ENCODE peak calls at places on chromosomes 13 and 19, in seven cellular contexts. V is stomach, J is heart left ventricle, G is fibroblast of lung, F is SK-N-SH, R is thoracic aorta, H is pancreas. C is an unnamed sample. For H3K27me3 and H3K4me1, the result is how much of the 10 kb centered on the place peaks cover.

GRCh38 chr19:47157455-47158321 is 27.1 kb downstream of the SAE1 start:
- DNase-seq in V (peak), J (peak), G (peak), F (no peak), R (peak), H (no peak), C (peak)

GRCh38 chr19:3536429-3537100 is 2.4 kb upstream of the TEKTIP1 start:
- DNase-seq in V (no peak), J (no peak), G (no peak), F (peak), R (no peak), H (no peak), C (no peak)

GRCh38 chr19:58037927-58038687 is 4.3 kb downstream of the ZSCAN1 start:
- DNase-seq in V (no peak), J (no peak), G (no peak), F (no peak), R (no peak), H (no peak), C (no peak)

GRCh38 chr13:24777171-24777570 is 13.2 kb downstream of the RNF17 start:
- DNase-seq in V (no peak), J (no peak), G (no peak), F (no peak), R (no peak), H (no peak), C (peak)

GRCh38 chr19:48997972-48998371 is 4.3 kb downstream of the RUVBL2 start:
- DNase-seq in V (peak), J (no peak), G (peak), F (peak), R (no peak), H (no peak), C (no peak)

GRCh38 chr19:19655051-19655594 is 8.4 kb downstream of the ATP13A1 start:
- DNase-seq in V (no peak), J (no peak), G (no peak), F (peak), R (no peak), H (peak), C (no peak)

GRCh38 chr13:29716493-29716892 is 121.0 kb upstream of the SLC7A1 start:
- DNase-seq in V (no peak), J (no peak), G (no peak), F (no peak), R (no peak), H (no peak), C (no peak)

GRCh38 chr19:29785955-29786589 is 25.7 kb upstream of the CCNE1 start:
- DNase-seq in V (no peak), J (no peak), G (no peak), F (no peak), R (no peak), H (no peak), C (no peak)

GRCh38 chr19:18847516-18848463 is 16.0 kb downstream of the UPF1 start:
- DNase-seq in V (no peak), J (peak), G (peak), F (peak), R (no peak), H (peak), C (no peak)

GRCh38 chr13:74135306-74136088 is 1.3 kb upstream of the KLF12 start:
- DNase-seq in V (peak), J (peak), G (peak), F (peak), R (peak), H (peak), C (no peak)

GRCh38 chr19:40803857-40804782 is 5.1 kb downstream of the EGLN2 start:
- DNase-seq in V (peak), J (peak), G (no peak), F (no peak), R (no peak), H (peak), C (no peak)

GRCh38 chr13:50366488-50367174 is 351.4 kb downstream of the KCNRG start:
- DNase-seq in V (no peak), J (no peak), G (no peak), F (peak), R (no peak), H (no peak), C (no peak)

GRCh38 chr19:17109300-17109699 is 33.7 kb downstream of the MYO9B start:
- DNase-seq in V (no peak), J (no peak), G (no peak), F (no peak), R (no peak), H (no peak), C (no peak)

GRCh38 chr19:8017808-8018207 is 12.4 kb upstream of the ELAVL1 start:
- DNase-seq in V (no peak), J (no peak), G (no peak), F (no peak), R (no peak), H (no peak), C (no peak)

GRCh38 chr13:21149568-21149967 is 26.8 kb downstream of the SKA3 start:
- DNase-seq in V (no peak), J (no peak), G (no peak), F (no peak), R (no peak), H (no peak), C (no peak)

GRCh38 chr13:28442872-28443271 is 52.1 kb downstream of the FLT1 start:
- DNase-seq in V (no peak), J (no peak), G (no peak), F (no peak), R (no peak), H (no peak), C (no peak)

GRCh38 chr19:4974855-4975469 is 6.0 kb downstream of the KDM4B start:
- DNase-seq in V (no peak), J (no peak), G (no peak), F (no peak), R (no peak), H (no peak), C (no peak)

GRCh38 chr19:10333758-10334339 is 520 bp upstream of the RAVER1 start:
- DNase-seq in V (no peak), J (no peak), G (no peak), F (no peak), R (no peak), H (no peak), C (peak)

GRCh38 chr19:19595171-19595701 is 23.3 kb downstream of the PBX4 start:
- DNase-seq in V (peak), J (no peak), G (peak), F (peak), R (no peak), H (no peak), C (peak)

GRCh38 chr13:21674271-21675009 is 3.6 kb downstream of the FGF9 start:
- DNase-seq in V (no peak), J (peak), G (no peak), F (peak), R (no peak), H (peak), C (no peak)

GRCh38 chr19:11624064-11624463 is 26.8 kb downstream of the ZNF627 start:
- DNase-seq in V (no peak), J (no peak), G (peak), F (no peak), R (no peak), H (no peak), C (no peak)

GRCh38 chr19:35114656-35115537 is 726 bp upstream of the FXYD3 start:
- DNase-seq in V (peak), J (peak), G (peak), F (peak), R (no peak), H (no peak), C (peak)

GRCh38 chr19:39475748-39476147 is 4.9 kb upstream of the TIMM50 start:
- DNase-seq in V (no peak), J (no peak), G (no peak), F (no peak), R (no peak), H (no peak), C (no peak)

GRCh38 chr13:22012676-22013075 is 341.8 kb downstream of the FGF9 start:
- DNase-seq in V (no peak), J (no peak), G (no peak), F (no peak), R (no peak), H (no peak), C (no peak)

GRCh38 chr13:21234537-21234936 is 58.1 kb downstream of the MRPL57 start:
- DNase-seq in V (no peak), J (no peak), G (no peak), F (peak), R (no peak), H (no peak), C (peak)

GRCh38 chr13:111114362-111115050 is 604 bp upstream of the ARHGEF7 start:
- DNase-seq in V (no peak), J (peak), G (peak), F (peak), R (peak), H (peak), C (no peak)

GRCh38 chr19:33748231-33748630 is 48.4 kb upstream of the KCTD15 start:
- DNase-seq in V (no peak), J (no peak), G (no peak), F (no peak), R (no peak), H (no peak), C (no peak)

GRCh38 chr19:16588089-16588823 is 16.0 kb upstream of the SLC35E1 start:
- DNase-seq in V (no peak), J (no peak), G (peak), F (peak), R (no peak), H (peak), C (no peak)

GRCh38 chr19:17950310-17951150 is 16.4 kb upstream of the KCNN1 start:
- DNase-seq in V (no peak), J (no peak), G (no peak), F (no peak), R (no peak), H (no peak), C (no peak)

GRCh38 chr13:113886561-113887112 is 22.8 kb upstream of the GAS6 start:
- DNase-seq in V (no peak), J (no peak), G (no peak), F (no peak), R (no peak), H (no peak), C (no peak)

GRCh38 chr13:105804561-105805190 is 730.8 kb downstream of the EFNB2 start:
- DNase-seq in V (no peak), J (no peak), G (peak), F (no peak), R (no peak), H (no peak), C (peak)

GRCh38 chr19:46898731-46899130 is 37.9 kb downstream of the ARHGAP35 start:
- DNase-seq in V (no peak), J (no peak), G (peak), F (no peak), R (no peak), H (no peak), C (peak)

GRCh38 chr13:66138172-66138811 is 1091.8 kb downstream of the PCDH9 start:
- DNase-seq in V (no peak), J (no peak), G (no peak), F (no peak), R (no peak), H (no peak), C (no peak)

GRCh38 chr19:21321996-21322395 is 7.2 kb downstream of the ZNF708 start:
- DNase-seq in V (no peak), J (no peak), G (no peak), F (no peak), R (no peak), H (no peak), C (peak)

GRCh38 chr13:79393564-79394249 is 12.3 kb downstream of the RBM26 start:
- DNase-seq in V (peak), J (no peak), G (no peak), F (no peak), R (no peak), H (no peak), C (no peak)

GRCh38 chr19:29804493-29804892 is 7.3 kb upstream of the CCNE1 start:
- DNase-seq in V (no peak), J (no peak), G (no peak), F (no peak), R (no peak), H (no peak), C (no peak)

GRCh38 chr13:30934381-30934780 is 1.9 kb downstream of the TEX26 start:
- DNase-seq in V (no peak), J (no peak), G (no peak), F (no peak), R (no peak), H (peak), C (no peak)

GRCh38 chr13:30934803-30935202 is 2.3 kb downstream of the TEX26 start:
- DNase-seq in V (no peak), J (no peak), G (no peak), F (no peak), R (no peak), H (no peak), C (no peak)

GRCh38 chr13:30933334-30933681 is 852 bp downstream of the TEX26 start:
- DNase-seq in V (no peak), J (no peak), G (no peak), F (no peak), R (no peak), H (no peak), C (no peak)

GRCh38 chr13:30928971-30929370 is 3.5 kb upstream of the TEX26 start:
- DNase-seq in V (no peak), J (no peak), G (no peak), F (no peak), R (no peak), H (no peak), C (peak)

GRCh38 chr13:30932481-30933333 is at the start of gene TEX26:
- DNase-seq in V (no peak), J (no peak), G (peak), F (no peak), R (no peak), H (no peak), C (no peak)
- TF ChIP-seq CTCF in V (no peak), J (no peak), G (no peak), F (no peak), R (peak), H (no peak), C (no peak)

GRCh38 chr13:99971576-99972189 is at the start of gene ZIC5:
- DNase-seq in V (no peak), J (no peak), G (no peak), F (peak), R (no peak), H (peak), C (no peak)

GRCh38 chr13:99973163-99973785 is 1.7 kb upstream of the ZIC5 start:
- DNase-seq in V (no peak), J (no peak), G (no peak), F (peak), R (no peak), H (no peak), C (no peak)

GRCh38 chr13:99970761-99971575 is 599 bp downstream of the ZIC5 start:
- DNase-seq in V (no peak), J (no peak), G (no peak), F (peak), R (no peak), H (peak), C (no peak)

GRCh38 chr13:99973786-99974185 is 2.2 kb upstream of the ZIC5 start:
- DNase-seq in V (no peak), J (no peak), G (no peak), F (no peak), R (no peak), H (no peak), C (no peak)

GRCh38 chr13:99972190-99972731 is 694 bp upstream of the ZIC5 start:
- DNase-seq in V (no peak), J (no peak), G (no peak), F (peak), R (no peak), H (no peak), C (no peak)
- H3K27me3 ChIP-seq in V (half or more), J (half or more), G (half or more), F (half or more), R (half or more), H (under half), C (half or more)

GRCh38 chr19:1129535-1129934 is 25.7 kb downstream of the GPX4 start:
- DNase-seq in V (no peak), J (no peak), G (no peak), F (no peak), R (no peak), H (peak), C (no peak)
- H3K4me1 ChIP-seq in V (under half), J (under half), G (under half), F (under half), R (half or more), H (under half), C (under half)

DNA sequence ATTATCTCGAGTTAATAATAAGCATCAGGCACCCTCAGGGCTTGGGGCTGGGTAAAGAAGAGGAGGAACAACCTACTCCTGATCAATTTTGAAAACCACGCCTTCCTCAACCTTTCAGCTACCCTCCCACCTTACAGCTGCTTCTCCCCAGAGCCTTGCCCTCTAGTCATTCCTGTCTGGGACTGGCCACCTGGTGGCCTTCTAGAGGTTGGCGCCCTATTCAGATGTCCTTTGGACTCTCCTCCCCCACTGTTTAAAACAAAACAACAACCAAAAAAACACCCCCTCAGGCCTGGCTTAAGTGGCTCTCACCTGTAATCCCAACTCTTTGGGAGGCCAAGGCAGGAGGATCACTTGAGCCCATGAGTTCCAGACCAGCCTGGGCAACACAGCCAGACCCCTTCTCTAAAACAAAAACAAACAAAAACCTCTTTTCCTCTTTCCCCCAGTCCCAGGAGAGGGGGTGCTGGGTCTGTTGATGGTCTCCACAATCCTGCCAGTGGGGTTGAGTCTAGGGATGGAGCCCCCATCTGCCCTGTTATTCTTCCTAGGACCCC is 62.3 kb downstream of the CCDC70 start:
- DNase-seq in V (peak), J (peak), G (no peak), F (peak), R (no peak), H (no peak), C (no peak)
- TF ChIP-seq CTCF in V (no peak), J (no peak), G (no peak), F (peak), R (no peak), H (no peak), C (peak)

DNA sequence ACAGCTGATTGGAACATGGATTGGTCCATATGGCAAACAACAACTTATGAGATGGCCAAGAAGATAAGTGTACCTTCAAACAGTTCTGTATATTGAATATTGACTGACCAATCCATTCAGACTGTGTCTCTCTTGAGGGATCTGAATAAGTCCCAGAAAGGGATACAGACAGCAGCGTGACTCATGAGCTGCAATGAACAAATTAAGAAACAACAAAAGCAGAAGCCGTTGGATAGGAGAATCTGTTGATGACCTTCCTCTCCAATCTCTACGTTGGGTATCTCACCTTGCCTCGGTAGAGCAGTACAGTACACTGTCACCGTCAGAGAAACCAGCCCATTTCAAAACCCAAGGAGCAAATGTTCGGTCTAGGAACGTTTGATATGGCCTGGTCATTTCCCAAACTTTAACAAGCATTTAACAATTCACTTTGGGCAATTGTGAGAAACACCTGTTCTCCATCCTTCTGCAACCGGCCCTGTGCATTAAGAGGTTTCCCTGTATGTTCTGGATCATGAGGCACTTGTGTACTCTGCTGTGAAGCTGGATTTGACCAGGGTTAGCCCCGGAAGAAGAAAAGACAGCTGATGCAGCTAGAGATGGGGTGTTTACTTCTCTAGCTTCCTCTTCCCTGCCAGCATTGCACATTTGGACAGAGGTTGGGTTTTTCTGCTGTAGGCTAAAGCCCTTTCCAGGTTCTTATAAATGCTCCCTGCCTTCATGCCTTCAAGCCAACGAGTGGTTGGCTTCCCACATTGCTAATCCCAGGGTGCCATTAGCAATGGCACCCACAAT is 21.1 kb downstream of the MBD3L2B start:
- DNase-seq in V (no peak), J (no peak), G (no peak), F (no peak), R (no peak), H (no peak), C (no peak)
- H3K27me3 ChIP-seq in V (under half), J (under half), G (under half), F (under half), R (under half), H (under half), C (under half)